ENCODE peak calls at places on chromosome 18, in five cellular contexts. One of them, this sample, is unnamed.

GRCh38 chr18:55988537-55988936 is 400.5 kb upstream of the TCF4 start:
- DNase-seq in Panc1: no peak
- DNase-seq in pancreas: no peak
- DNase-seq in tibial artery: no peak
- DNase-seq in HCT116: no peak
- DNase-seq in this sample: no peak

GRCh38 chr18:11823545-11823944 is 27.7 kb upstream of the CHMP1B start:
- DNase-seq in Panc1: no peak
- DNase-seq in pancreas: no peak
- DNase-seq in tibial artery: no peak
- DNase-seq in HCT116: no peak
- DNase-seq in this sample: no peak

GRCh38 chr18:21678897-21679296 is 25.7 kb downstream of the ABHD3 start:
- DNase-seq in Panc1: no peak
- DNase-seq in pancreas: no peak
- DNase-seq in tibial artery: no peak
- DNase-seq in HCT116: no peak
- DNase-seq in this sample: no peak

GRCh38 chr18:55405655-55406373 is 182.2 kb downstream of the TCF4 start:
- DNase-seq in Panc1: no peak
- DNase-seq in pancreas: peak
- DNase-seq in tibial artery: peak
- DNase-seq in HCT116: no peak
- DNase-seq in this sample: peak

GRCh38 chr18:73462092-73462491 is 594.3 kb upstream of the NETO1 start:
- DNase-seq in Panc1: no peak
- DNase-seq in pancreas: no peak
- DNase-seq in tibial artery: no peak
- DNase-seq in HCT116: no peak
- DNase-seq in this sample: no peak

GRCh38 chr18:60235164-60235563 is 137.4 kb downstream of the MC4R start:
- DNase-seq in Panc1: no peak
- DNase-seq in pancreas: no peak
- DNase-seq in tibial artery: no peak
- DNase-seq in HCT116: no peak
- DNase-seq in this sample: no peak

GRCh38 chr18:12239426-12239825 is 14.7 kb upstream of the CIDEA start:
- DNase-seq in Panc1: no peak
- DNase-seq in pancreas: no peak
- DNase-seq in tibial artery: no peak
- DNase-seq in HCT116: no peak
- DNase-seq in this sample: no peak

GRCh38 chr18:48913201-48913600 is 37.6 kb downstream of the SMAD7 start:
- DNase-seq in Panc1: no peak
- DNase-seq in pancreas: no peak
- DNase-seq in tibial artery: peak
- DNase-seq in HCT116: no peak
- DNase-seq in this sample: no peak

GRCh38 chr18:4017479-4017878 is 437.6 kb downstream of the DLGAP1 start:
- DNase-seq in Panc1: no peak
- DNase-seq in pancreas: no peak
- DNase-seq in tibial artery: no peak
- DNase-seq in HCT116: peak
- DNase-seq in this sample: no peak

GRCh38 chr18:73688161-73688560 is 459.5 kb downstream of the FBXO15 start:
- DNase-seq in Panc1: no peak
- DNase-seq in pancreas: no peak
- DNase-seq in tibial artery: no peak
- DNase-seq in HCT116: no peak
- DNase-seq in this sample: no peak

GRCh38 chr18:72155327-72155726 is 388.8 kb downstream of the CBLN2 start:
- DNase-seq in Panc1: no peak
- DNase-seq in pancreas: no peak
- DNase-seq in tibial artery: no peak
- DNase-seq in HCT116: no peak
- DNase-seq in this sample: no peak

GRCh38 chr18:76005632-76006031 is 489.4 kb downstream of the ZNF516 start:
- DNase-seq in Panc1: no peak
- DNase-seq in pancreas: no peak
- DNase-seq in tibial artery: no peak
- DNase-seq in HCT116: no peak
- DNase-seq in this sample: no peak

GRCh38 chr18:24968233-24968775 is 383.7 kb downstream of the ZNF521 start:
- DNase-seq in Panc1: no peak
- DNase-seq in pancreas: no peak
- DNase-seq in tibial artery: no peak
- DNase-seq in HCT116: no peak
- DNase-seq in this sample: no peak

GRCh38 chr18:48826271-48826670 is 124.5 kb downstream of the SMAD7 start:
- DNase-seq in Panc1: no peak
- DNase-seq in pancreas: no peak
- DNase-seq in tibial artery: peak
- DNase-seq in HCT116: no peak
- DNase-seq in this sample: no peak

GRCh38 chr18:49725809-49726514 is 87.4 kb downstream of the ACAA2 start:
- DNase-seq in Panc1: no peak
- DNase-seq in pancreas: no peak
- DNase-seq in tibial artery: peak
- DNase-seq in HCT116: peak
- DNase-seq in this sample: no peak

GRCh38 chr18:7677424-7677823 is 110.3 kb downstream of the PTPRM start:
- DNase-seq in Panc1: no peak
- DNase-seq in pancreas: no peak
- DNase-seq in tibial artery: no peak
- DNase-seq in HCT116: no peak
- DNase-seq in this sample: no peak

GRCh38 chr18:7415081-7415894 is 151.8 kb upstream of the PTPRM start:
- DNase-seq in Panc1: no peak
- DNase-seq in pancreas: no peak
- DNase-seq in tibial artery: no peak
- DNase-seq in HCT116: no peak
- DNase-seq in this sample: no peak

GRCh38 chr18:53234610-53235009 is 894.6 kb downstream of the DCC start:
- DNase-seq in Panc1: no peak
- DNase-seq in pancreas: no peak
- DNase-seq in tibial artery: no peak
- DNase-seq in HCT116: no peak
- DNase-seq in this sample: no peak

GRCh38 chr18:48777026-48777736 is 173.6 kb downstream of the SMAD7 start:
- DNase-seq in Panc1: no peak
- DNase-seq in pancreas: peak
- DNase-seq in tibial artery: peak
- DNase-seq in HCT116: no peak
- DNase-seq in this sample: no peak

GRCh38 chr18:23450022-23450421 is 3.1 kb upstream of the RIOK3 start:
- DNase-seq in Panc1: no peak
- DNase-seq in pancreas: no peak
- DNase-seq in tibial artery: no peak
- DNase-seq in HCT116: no peak
- DNase-seq in this sample: no peak

GRCh38 chr18:70464343-70465114 is 175.7 kb downstream of the SOCS6 start:
- DNase-seq in Panc1: peak
- DNase-seq in pancreas: peak
- DNase-seq in tibial artery: peak
- DNase-seq in HCT116: peak
- DNase-seq in this sample: no peak

GRCh38 chr18:27808678-27809077 is 368.3 kb downstream of the CDH2 start:
- DNase-seq in Panc1: no peak
- DNase-seq in pancreas: no peak
- DNase-seq in tibial artery: no peak
- DNase-seq in HCT116: no peak
- DNase-seq in this sample: no peak

GRCh38 chr18:80095414-80095813 is 13.6 kb upstream of the ADNP2 start:
- DNase-seq in Panc1: no peak
- DNase-seq in pancreas: no peak
- DNase-seq in tibial artery: no peak
- DNase-seq in HCT116: no peak
- DNase-seq in this sample: no peak

GRCh38 chr18:46721331-46721730 is 35.5 kb downstream of the ST8SIA5 start:
- DNase-seq in Panc1: no peak
- DNase-seq in pancreas: no peak
- DNase-seq in tibial artery: no peak
- DNase-seq in HCT116: no peak
- DNase-seq in this sample: no peak

GRCh38 chr18:54220406-54220805 is 4.1 kb downstream of the MBD2 start:
- DNase-seq in Panc1: no peak
- DNase-seq in pancreas: no peak
- DNase-seq in tibial artery: no peak
- DNase-seq in HCT116: no peak
- DNase-seq in this sample: no peak

GRCh38 chr18:24491882-24492281 is 31.4 kb downstream of the HRH4 start:
- DNase-seq in Panc1: no peak
- DNase-seq in pancreas: no peak
- DNase-seq in tibial artery: no peak
- DNase-seq in HCT116: no peak
- DNase-seq in this sample: no peak

GRCh38 chr18:43592268-43592667 is 315.0 kb upstream of the SYT4 start:
- DNase-seq in Panc1: no peak
- DNase-seq in pancreas: no peak
- DNase-seq in tibial artery: no peak
- DNase-seq in HCT116: no peak
- DNase-seq in this sample: no peak

GRCh38 chr18:64872710-64873458 is 724.0 kb upstream of the LINC00305 start:
- DNase-seq in Panc1: no peak
- DNase-seq in pancreas: no peak
- DNase-seq in tibial artery: no peak
- DNase-seq in HCT116: no peak
- DNase-seq in this sample: no peak

GRCh38 chr18:500556-501405 is at the start of gene COLEC12:
- DNase-seq in Panc1: no peak
- DNase-seq in pancreas: no peak
- DNase-seq in tibial artery: no peak
- DNase-seq in HCT116: no peak
- DNase-seq in this sample: no peak

GRCh38 chr18:25651553-25651952 is 299.6 kb upstream of the ZNF521 start:
- DNase-seq in Panc1: no peak
- DNase-seq in pancreas: no peak
- DNase-seq in tibial artery: no peak
- DNase-seq in HCT116: no peak
- DNase-seq in this sample: no peak

GRCh38 chr18:34251919-34252318 is 27.2 kb upstream of the NOL4 start:
- DNase-seq in Panc1: no peak
- DNase-seq in pancreas: no peak
- DNase-seq in tibial artery: no peak
- DNase-seq in HCT116: no peak
- DNase-seq in this sample: no peak

DNA sequence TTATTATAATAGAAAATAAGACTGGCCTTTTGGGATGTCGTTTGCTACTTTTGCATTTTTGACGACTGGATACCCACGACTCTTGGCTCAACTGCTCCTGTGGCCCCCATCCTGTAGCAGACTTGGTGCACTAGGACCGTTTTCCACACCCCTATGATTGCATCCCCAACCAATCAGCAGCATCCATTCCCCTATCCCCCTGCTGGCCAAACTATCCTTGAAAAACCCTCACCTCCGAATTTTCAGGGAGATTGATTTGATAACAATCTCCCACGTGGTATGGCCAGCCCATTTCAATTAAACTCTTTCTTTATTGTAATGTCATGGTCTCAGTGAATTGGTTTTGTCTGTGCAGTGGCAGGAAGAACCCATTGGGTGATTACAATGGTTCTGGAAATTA is 37.9 kb upstream of the TTR start:
- DNase-seq in Panc1: no peak
- DNase-seq in pancreas: no peak
- DNase-seq in tibial artery: no peak
- DNase-seq in HCT116: peak
- DNase-seq in this sample: no peak
- TF ChIP-seq CTCF in Panc1: no peak
- TF ChIP-seq CTCF in pancreas: no peak
- TF ChIP-seq CTCF in tibial artery: no peak
- TF ChIP-seq CTCF in HCT116: peak
- TF ChIP-seq CTCF in this sample: peak

DNA sequence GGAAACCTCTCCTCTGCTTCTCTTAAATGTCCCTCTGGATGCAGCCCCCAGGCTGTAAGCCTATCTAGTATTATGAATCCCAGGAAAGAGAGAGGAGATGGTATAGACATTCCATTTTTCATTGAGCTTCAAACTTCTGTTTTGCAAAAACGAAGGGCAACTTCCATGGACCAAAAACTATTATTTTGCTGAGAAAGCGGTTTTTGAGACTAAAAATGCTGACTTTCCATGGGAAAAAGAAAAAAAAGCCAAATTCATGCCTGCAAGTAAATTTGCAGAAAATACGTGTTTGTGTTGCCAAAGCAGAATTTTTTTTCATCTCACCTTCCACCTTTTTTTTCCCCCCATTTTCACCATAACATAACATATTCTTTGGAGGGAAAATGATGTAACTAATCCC is 272.5 kb upstream of the CELF4 start:
- DNase-seq in Panc1: no peak
- DNase-seq in pancreas: no peak
- DNase-seq in tibial artery: no peak
- DNase-seq in HCT116: no peak
- DNase-seq in this sample: no peak
- H3K4me3 ChIP-seq in Panc1: no peak
- H3K4me3 ChIP-seq in pancreas: no peak
- H3K4me3 ChIP-seq in tibial artery: no peak
- H3K4me3 ChIP-seq in HCT116: no peak
- H3K4me3 ChIP-seq in this sample: no peak

DNA sequence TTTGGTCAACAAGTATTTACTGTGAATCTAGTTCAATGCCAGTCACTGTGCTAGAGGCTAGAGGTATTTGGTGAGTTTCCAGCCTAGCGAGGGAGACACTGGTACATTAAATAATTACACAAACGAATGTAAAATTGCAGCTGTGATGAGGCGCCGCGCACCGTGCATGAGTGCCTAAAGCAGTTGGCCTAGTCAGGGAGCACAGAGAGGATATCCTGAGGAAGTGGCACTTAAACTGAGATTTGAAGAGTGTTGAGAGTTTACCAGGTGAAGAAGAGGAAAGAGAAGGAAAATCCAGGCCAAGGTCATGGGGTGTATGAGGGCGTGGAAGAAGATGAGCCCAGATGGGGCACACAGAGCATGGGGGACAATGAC is 157.6 kb upstream of the NDUFV2 start:
- DNase-seq in Panc1: no peak
- DNase-seq in pancreas: no peak
- DNase-seq in tibial artery: no peak
- DNase-seq in HCT116: no peak
- DNase-seq in this sample: no peak
- TF ChIP-seq CTCF in Panc1: no peak
- TF ChIP-seq CTCF in pancreas: no peak
- TF ChIP-seq CTCF in tibial artery: no peak
- TF ChIP-seq CTCF in HCT116: no peak
- TF ChIP-seq CTCF in this sample: no peak

DNA sequence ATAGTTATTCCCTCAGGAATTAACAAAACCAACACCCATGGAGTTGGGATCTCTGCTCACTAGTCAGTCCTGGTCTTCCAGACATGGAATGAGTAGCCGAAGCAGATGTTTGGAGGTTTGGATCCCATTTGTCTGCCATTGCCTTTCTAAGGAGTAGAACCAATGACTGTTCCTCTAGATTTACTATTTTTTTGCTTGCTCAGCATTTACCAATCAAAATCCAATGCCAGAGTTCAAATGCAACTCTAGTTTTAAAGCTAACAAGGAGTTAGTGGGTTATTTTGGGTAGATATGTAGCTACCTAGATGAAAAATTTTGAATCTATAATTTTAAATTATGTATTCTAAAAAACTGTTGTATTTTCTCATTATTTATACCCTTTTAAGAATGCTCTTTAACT is 62.6 kb downstream of the MALT1 start:
- DNase-seq in Panc1: no peak
- DNase-seq in pancreas: no peak
- DNase-seq in tibial artery: no peak
- DNase-seq in HCT116: no peak
- DNase-seq in this sample: no peak
- H3K4me3 ChIP-seq in Panc1: no peak
- H3K4me3 ChIP-seq in pancreas: no peak
- H3K4me3 ChIP-seq in tibial artery: no peak
- H3K4me3 ChIP-seq in HCT116: no peak
- H3K4me3 ChIP-seq in this sample: no peak

This sample was measured in RWPE2.